ENCODE peak calls at places on chromosomes 5 and 9, in six cellular contexts. One of them, this sample, is unnamed.

GRCh38 chr5:3339798-3340115 is 255.9 kb upstream of the IRX1 start:
- DNase-seq in myocyte: no peak
- DNase-seq in activated CD4-positive, alpha-beta T cell treated with anti-CD3 and anti-CD28 coated beads for 24 hours: no peak
- DNase-seq in DMS 273 treated with DMSO at 0.1 percent for 48 hours: no peak
- DNase-seq in hepatic stellate cell: no peak
- DNase-seq in RWPE1: no peak
- DNase-seq in this sample: no peak

GRCh38 chr5:124328201-124328600 is 418.2 kb downstream of the ZNF608 start:
- DNase-seq in myocyte: no peak
- DNase-seq in activated CD4-positive, alpha-beta T cell treated with anti-CD3 and anti-CD28 coated beads for 24 hours: no peak
- DNase-seq in DMS 273 treated with DMSO at 0.1 percent for 48 hours: no peak
- DNase-seq in hepatic stellate cell: no peak
- DNase-seq in RWPE1: no peak
- DNase-seq in this sample: no peak

GRCh38 chr5:169223595-169223953 is 77.4 kb downstream of the SLIT3 start:
- DNase-seq in myocyte: no peak
- DNase-seq in activated CD4-positive, alpha-beta T cell treated with anti-CD3 and anti-CD28 coated beads for 24 hours: no peak
- DNase-seq in DMS 273 treated with DMSO at 0.1 percent for 48 hours: no peak
- DNase-seq in hepatic stellate cell: no peak
- DNase-seq in RWPE1: no peak
- DNase-seq in this sample: peak

GRCh38 chr5:133866160-133866902 is 102.1 kb downstream of the C5orf15 start:
- DNase-seq in myocyte: no peak
- DNase-seq in activated CD4-positive, alpha-beta T cell treated with anti-CD3 and anti-CD28 coated beads for 24 hours: no peak
- DNase-seq in DMS 273 treated with DMSO at 0.1 percent for 48 hours: no peak
- DNase-seq in hepatic stellate cell: no peak
- DNase-seq in RWPE1: no peak
- DNase-seq in this sample: no peak

GRCh38 chr9:81801190-81801589 is 111.8 kb upstream of the TLE1 start:
- DNase-seq in myocyte: no peak
- DNase-seq in activated CD4-positive, alpha-beta T cell treated with anti-CD3 and anti-CD28 coated beads for 24 hours: no peak
- DNase-seq in DMS 273 treated with DMSO at 0.1 percent for 48 hours: no peak
- DNase-seq in hepatic stellate cell: no peak
- DNase-seq in RWPE1: peak
- DNase-seq in this sample: no peak

GRCh38 chr9:89919171-89919681 is 314.4 kb downstream of the GADD45G start:
- DNase-seq in myocyte: no peak
- DNase-seq in activated CD4-positive, alpha-beta T cell treated with anti-CD3 and anti-CD28 coated beads for 24 hours: peak
- DNase-seq in DMS 273 treated with DMSO at 0.1 percent for 48 hours: no peak
- DNase-seq in hepatic stellate cell: no peak
- DNase-seq in RWPE1: no peak
- DNase-seq in this sample: peak

GRCh38 chr9:122111413-122112085 is 18.4 kb upstream of the TTLL11 start:
- DNase-seq in myocyte: no peak
- DNase-seq in activated CD4-positive, alpha-beta T cell treated with anti-CD3 and anti-CD28 coated beads for 24 hours: no peak
- DNase-seq in DMS 273 treated with DMSO at 0.1 percent for 48 hours: no peak
- DNase-seq in hepatic stellate cell: no peak
- DNase-seq in RWPE1: no peak
- DNase-seq in this sample: no peak

GRCh38 chr9:126607086-126607485 is 6.6 kb upstream of the LMX1B start:
- DNase-seq in myocyte: no peak
- DNase-seq in activated CD4-positive, alpha-beta T cell treated with anti-CD3 and anti-CD28 coated beads for 24 hours: no peak
- DNase-seq in DMS 273 treated with DMSO at 0.1 percent for 48 hours: no peak
- DNase-seq in hepatic stellate cell: no peak
- DNase-seq in RWPE1: no peak
- DNase-seq in this sample: no peak

GRCh38 chr5:139676951-139677367 is 28.8 kb downstream of the CXXC5 start:
- DNase-seq in myocyte: no peak
- DNase-seq in activated CD4-positive, alpha-beta T cell treated with anti-CD3 and anti-CD28 coated beads for 24 hours: no peak
- DNase-seq in DMS 273 treated with DMSO at 0.1 percent for 48 hours: no peak
- DNase-seq in hepatic stellate cell: no peak
- DNase-seq in RWPE1: no peak
- DNase-seq in this sample: peak

GRCh38 chr5:38796000-38796738 is 49.6 kb upstream of the OSMR start:
- DNase-seq in myocyte: no peak
- DNase-seq in activated CD4-positive, alpha-beta T cell treated with anti-CD3 and anti-CD28 coated beads for 24 hours: no peak
- DNase-seq in DMS 273 treated with DMSO at 0.1 percent for 48 hours: no peak
- DNase-seq in hepatic stellate cell: no peak
- DNase-seq in RWPE1: no peak
- DNase-seq in this sample: peak

GRCh38 chr9:134046894-134047681 is 20.7 kb downstream of the BRD3 start:
- DNase-seq in myocyte: no peak
- DNase-seq in activated CD4-positive, alpha-beta T cell treated with anti-CD3 and anti-CD28 coated beads for 24 hours: no peak
- DNase-seq in DMS 273 treated with DMSO at 0.1 percent for 48 hours: no peak
- DNase-seq in hepatic stellate cell: no peak
- DNase-seq in RWPE1: no peak
- DNase-seq in this sample: no peak

GRCh38 chr5:147073098-147073497 is 161.7 kb upstream of the STK32A start:
- DNase-seq in myocyte: no peak
- DNase-seq in activated CD4-positive, alpha-beta T cell treated with anti-CD3 and anti-CD28 coated beads for 24 hours: no peak
- DNase-seq in DMS 273 treated with DMSO at 0.1 percent for 48 hours: no peak
- DNase-seq in hepatic stellate cell: no peak
- DNase-seq in RWPE1: no peak
- DNase-seq in this sample: no peak

GRCh38 chr5:138033275-138033808 is 463 bp upstream of the FAM13B start:
- DNase-seq in myocyte: no peak
- DNase-seq in activated CD4-positive, alpha-beta T cell treated with anti-CD3 and anti-CD28 coated beads for 24 hours: peak
- DNase-seq in DMS 273 treated with DMSO at 0.1 percent for 48 hours: no peak
- DNase-seq in hepatic stellate cell: peak
- DNase-seq in RWPE1: no peak
- DNase-seq in this sample: no peak

GRCh38 chr5:155053482-155053881 is 39.9 kb downstream of the KIF4B start:
- DNase-seq in myocyte: no peak
- DNase-seq in activated CD4-positive, alpha-beta T cell treated with anti-CD3 and anti-CD28 coated beads for 24 hours: no peak
- DNase-seq in DMS 273 treated with DMSO at 0.1 percent for 48 hours: no peak
- DNase-seq in hepatic stellate cell: no peak
- DNase-seq in RWPE1: no peak
- DNase-seq in this sample: no peak

GRCh38 chr5:122311888-122312669 is at the start of gene SNCAIP:
- DNase-seq in myocyte: peak
- DNase-seq in activated CD4-positive, alpha-beta T cell treated with anti-CD3 and anti-CD28 coated beads for 24 hours: no peak
- DNase-seq in DMS 273 treated with DMSO at 0.1 percent for 48 hours: no peak
- DNase-seq in hepatic stellate cell: peak
- DNase-seq in RWPE1: peak
- DNase-seq in this sample: peak

GRCh38 chr5:78899922-78900362 is 85.2 kb downstream of the ARSB start:
- DNase-seq in myocyte: peak
- DNase-seq in activated CD4-positive, alpha-beta T cell treated with anti-CD3 and anti-CD28 coated beads for 24 hours: no peak
- DNase-seq in DMS 273 treated with DMSO at 0.1 percent for 48 hours: peak
- DNase-seq in hepatic stellate cell: peak
- DNase-seq in RWPE1: peak
- DNase-seq in this sample: peak

GRCh38 chr9:134338394-134339182 is 12.3 kb downstream of the RXRA start:
- DNase-seq in myocyte: no peak
- DNase-seq in activated CD4-positive, alpha-beta T cell treated with anti-CD3 and anti-CD28 coated beads for 24 hours: no peak
- DNase-seq in DMS 273 treated with DMSO at 0.1 percent for 48 hours: no peak
- DNase-seq in hepatic stellate cell: no peak
- DNase-seq in RWPE1: no peak
- DNase-seq in this sample: peak

GRCh38 chr5:157390179-157390923 is 69.7 kb upstream of the NIPAL4 start:
- DNase-seq in myocyte: peak
- DNase-seq in activated CD4-positive, alpha-beta T cell treated with anti-CD3 and anti-CD28 coated beads for 24 hours: peak
- DNase-seq in DMS 273 treated with DMSO at 0.1 percent for 48 hours: no peak
- DNase-seq in hepatic stellate cell: peak
- DNase-seq in RWPE1: peak
- DNase-seq in this sample: no peak

GRCh38 chr9:134231330-134231745 is 67.0 kb upstream of the RNU6ATAC start:
- DNase-seq in myocyte: no peak
- DNase-seq in activated CD4-positive, alpha-beta T cell treated with anti-CD3 and anti-CD28 coated beads for 24 hours: no peak
- DNase-seq in DMS 273 treated with DMSO at 0.1 percent for 48 hours: no peak
- DNase-seq in hepatic stellate cell: no peak
- DNase-seq in RWPE1: no peak
- DNase-seq in this sample: no peak